ENCODE peak calls at places on chromosomes 2 and 18, in six cellular contexts. Z, N, X, C, O and T are unnamed samples.

GRCh38 chr2:123738643-123739042 is 286.4 kb upstream of the CNTNAP5 start:
- DNase-seq in Z (no peak), N (no peak), X (no peak), C (no peak), O (no peak), T (no peak)

GRCh38 chr2:170929686-170930050 is 615 bp downstream of the GORASP2 start:
- DNase-seq in Z (no peak), N (peak; percentile 80), X (peak; percentile 36), C (peak; percentile 17), O (no peak), T (peak; percentile 30)

GRCh38 chr2:216349366-216349765 is 22.9 kb downstream of the MARCHF4 start:
- DNase-seq in Z (no peak), N (no peak), X (no peak), C (no peak), O (no peak), T (no peak)

GRCh38 chr2:102055346-102055975 is 63.7 kb downstream of the IL1R2 start:
- DNase-seq in Z (no peak), N (no peak), X (no peak), C (peak; percentile 41), O (no peak), T (no peak)

GRCh38 chr2:15748736-15749323 is 157.2 kb downstream of the DDX1 start:
- DNase-seq in Z (no peak), N (peak; percentile 45), X (peak; percentile 37), C (no peak), O (no peak), T (no peak)

GRCh38 chr2:207333599-207334308 is 168.0 kb upstream of the KLF7 start:
- DNase-seq in Z (no peak), N (no peak), X (no peak), C (peak; percentile 73), O (no peak), T (no peak)

GRCh38 chr2:230593765-230594164 is 118.9 kb upstream of the CAB39 start:
- DNase-seq in Z (no peak), N (no peak), X (no peak), C (no peak), O (no peak), T (no peak)

GRCh38 chr2:169775765-169776482 is 22.7 kb upstream of the SSB start:
- DNase-seq in Z (no peak), N (no peak), X (no peak), C (peak; percentile 26), O (no peak), T (no peak)

GRCh38 chr18:905948-906415 is 1.3 kb downstream of the ADCYAP1 start:
- DNase-seq in Z (no peak), N (no peak), X (no peak), C (no peak), O (no peak), T (no peak)

GRCh38 chr2:16031055-16031847 is 90.9 kb downstream of the MYCN start:
- DNase-seq in Z (no peak), N (no peak), X (no peak), C (no peak), O (no peak), T (no peak)

GRCh38 chr2:230784840-230785239 is 72.2 kb downstream of the CAB39 start:
- DNase-seq in Z (no peak), N (no peak), X (no peak), C (peak; percentile 35), O (no peak), T (no peak)